ENCODE peak calls at places on chromosome 7, in six cellular contexts. C is uterus, L is NT2/D1, Q is mesendoderm, J is IMR-90, P is mammary epithelial cell. W is an unnamed sample.

GRCh38 chr7:16563281-16564022 is 36.8 kb downstream of the LRRC72 start:
- DNase-seq in C (no peak), L (no peak), Q (no peak), J (peak), P (no peak), W (no peak)

GRCh38 chr7:37921340-37921805 is 933 bp downstream of the EPDR1 start:
- DNase-seq in C (peak), L (peak), Q (peak), J (no peak), P (no peak), W (no peak)

GRCh38 chr7:55538538-55538937 is 33.8 kb downstream of the VOPP1 start:
- DNase-seq in C (no peak), L (no peak), Q (no peak), J (peak), P (peak), W (peak)

GRCh38 chr7:113197274-113197673 is 78.9 kb upstream of the SMIM30 start:
- DNase-seq in C (no peak), L (no peak), Q (peak), J (peak), P (peak), W (peak)

GRCh38 chr7:108613147-108613948 is 43.7 kb downstream of the DNAJB9 start:
- DNase-seq in C (no peak), L (peak), Q (peak), J (peak), P (peak), W (peak)

GRCh38 chr7:139897422-139898085 is 68.5 kb downstream of the TBXAS1 start:
- DNase-seq in C (no peak), L (no peak), Q (no peak), J (no peak), P (peak), W (peak)

GRCh38 chr7:27179503-27180430 is 5.3 kb downstream of the HOXA11 start:
- DNase-seq in C (peak), L (no peak), Q (peak), J (peak), P (peak), W (peak)

GRCh38 chr7:158284121-158284520 is 303.5 kb downstream of the PTPRN2 start:
- DNase-seq in C (no peak), L (no peak), Q (no peak), J (no peak), P (no peak), W (no peak)

GRCh38 chr7:152512711-152513110 is 76.9 kb upstream of the KMT2C start:
- DNase-seq in C (no peak), L (no peak), Q (no peak), J (no peak), P (peak), W (peak)

GRCh38 chr7:24052572-24053223 is 231.3 kb upstream of the NPY start:
- DNase-seq in C (no peak), L (no peak), Q (peak), J (peak), P (peak), W (peak)

GRCh38 chr7:824664-825063 is 7.6 kb upstream of the SUN1 start:
- DNase-seq in C (no peak), L (no peak), Q (no peak), J (no peak), P (no peak), W (no peak)

GRCh38 chr7:150716368-150716767 is at the start of gene GIMAP1:
- DNase-seq in C (peak), L (no peak), Q (no peak), J (no peak), P (no peak), W (no peak)
- H3K4me3 ChIP-seq in C (peak), L (no peak), Q (no peak), J (no peak), P (no peak), W (no peak)

DNA sequence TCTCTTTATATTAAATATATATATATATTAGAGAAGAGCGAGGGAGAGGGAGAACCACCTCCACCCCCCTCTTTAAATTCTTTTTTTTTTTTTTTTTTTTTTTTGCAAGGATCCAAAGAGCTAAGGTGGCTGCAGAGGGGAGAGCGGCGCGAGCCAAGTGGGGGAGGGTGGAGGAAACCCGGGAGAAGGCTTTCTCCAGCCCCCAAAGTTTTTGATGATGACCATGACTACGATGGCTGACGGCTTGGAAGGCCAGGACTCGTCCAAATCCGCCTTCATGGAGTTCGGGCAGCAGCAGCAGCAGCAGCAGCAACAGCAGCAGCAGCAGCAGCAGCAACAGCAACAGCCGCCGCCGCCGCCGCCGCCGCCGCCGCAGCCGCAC is 402 bp downstream of the DLX6 start:
- DNase-seq in C (no peak), L (no peak), Q (no peak), J (no peak), P (no peak), W (no peak)
- H3K4me3 ChIP-seq in C (peak), L (peak), Q (no peak), J (peak), P (peak), W (peak)

GRCh38 chr7:122145937-122146336 is 1.9 kb upstream of the AASS start:
- DNase-seq in C (no peak), L (peak), Q (no peak), J (no peak), P (no peak), W (no peak)
- H3K4me3 ChIP-seq in C (no peak), L (no peak), Q (no peak), J (no peak), P (no peak), W (no peak)

DNA sequence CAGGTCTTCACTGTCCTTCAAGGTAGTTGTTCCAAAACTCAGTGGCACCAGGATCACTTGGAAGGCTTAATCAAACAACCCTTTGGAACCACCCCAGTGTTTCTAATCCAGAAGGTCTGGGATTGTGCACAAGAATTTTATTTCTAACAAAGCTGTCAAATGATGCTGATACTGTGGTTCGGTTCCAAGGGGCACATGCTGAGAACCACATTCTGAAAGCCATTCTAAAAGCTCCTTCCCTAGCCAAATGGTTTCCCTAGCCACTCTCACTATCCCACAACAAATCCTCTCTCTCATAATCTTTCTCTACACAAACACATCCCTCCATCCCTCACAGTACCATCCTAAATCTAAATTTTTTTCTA is 52.1 kb downstream of the MACC1 start:
- DNase-seq in C (no peak), L (no peak), Q (no peak), J (no peak), P (no peak), W (no peak)
- H3K4me3 ChIP-seq in C (no peak), L (no peak), Q (no peak), J (no peak), P (no peak), W (no peak)

GRCh38 chr7:144547888-144548287 is 144.4 kb upstream of the NOBOX start:
- DNase-seq in C (no peak), L (no peak), Q (no peak), J (no peak), P (no peak), W (no peak)

GRCh38 chr7:144548556-144548955 is 145.1 kb upstream of the NOBOX start:
- DNase-seq in C (no peak), L (no peak), Q (no peak), J (no peak), P (no peak), W (no peak)

GRCh38 chr7:144545330-144545729 is 141.8 kb upstream of the NOBOX start:
- DNase-seq in C (no peak), L (no peak), Q (no peak), J (no peak), P (no peak), W (no peak)

GRCh38 chr7:144546795-144547194 is 143.3 kb upstream of the NOBOX start:
- DNase-seq in C (no peak), L (no peak), Q (no peak), J (no peak), P (no peak), W (no peak)
- H3K4me3 ChIP-seq in C (no peak), L (no peak), Q (no peak), J (no peak), P (no peak), W (no peak)

W was measured in epithelial cell of esophagus.